ENCODE peak calls at places on chromosomes 1 and 21, in nine cellular contexts. L is WTC11; H is RWPE1; N is brain microvascular endothelial cell; F is HCT116; B is stimulated activated CD4-positive, alpha-beta T cell treated with anti-CD3 and anti-CD28 coated beads, TNF-alpha, amount 100 ng/mL, for 4 hours; C is iris pigment epithelial cell; Y is stimulated activated CD8-positive, alpha-beta memory T cell treated with anti-CD3 and anti-CD28 coated beads, Interleukin-15, amount 100 ng/mL, for 1 hour; D is NCI-H748 treated with DMSO at 0.1 percent for 48 hours. W is an unnamed sample.

GRCh38 chr1:110200666-110201065 is 9.4 kb upstream of the KCNC4 start:
- DNase-seq in L (no peak), H (no peak), N (no peak), F (no peak), B (no peak), C (peak), Y (no peak), D (no peak), W (no peak)

GRCh38 chr1:216888721-216889120 is 165.5 kb upstream of the ESRRG start:
- DNase-seq in L (no peak), H (no peak), N (no peak), F (no peak), B (no peak), C (no peak), Y (no peak), D (no peak), W (no peak)

GRCh38 chr1:203117611-203118575 is 9.6 kb upstream of the ADORA1 start:
- DNase-seq in L (peak), H (peak), N (peak), F (peak), B (no peak), C (peak), Y (no peak), D (peak), W (peak)

GRCh38 chr21:45570071-45570470 is 27.8 kb upstream of the SLC19A1 start:
- DNase-seq in L (no peak), H (no peak), N (no peak), F (no peak), B (no peak), C (no peak), Y (no peak), D (no peak), W (no peak)

GRCh38 chr1:40384413-40384762 is 10.9 kb downstream of the SMAP2 start:
- DNase-seq in L (no peak), H (no peak), N (no peak), F (no peak), B (no peak), C (no peak), Y (no peak), D (no peak), W (no peak)

GRCh38 chr1:211639500-211640361 is 35.7 kb downstream of the NEK2 start:
- DNase-seq in L (no peak), H (no peak), N (peak), F (no peak), B (no peak), C (peak), Y (no peak), D (no peak), W (no peak)

GRCh38 chr1:47931395-47931794 is 65.8 kb downstream of the TRABD2B start:
- DNase-seq in L (peak), H (no peak), N (no peak), F (peak), B (no peak), C (no peak), Y (no peak), D (no peak), W (no peak)

GRCh38 chr1:223845810-223846667 is at the start of gene TP53BP2:
- DNase-seq in L (peak), H (peak), N (peak), F (peak), B (peak), C (peak), Y (peak), D (peak), W (peak)

GRCh38 chr1:205270764-205271163 is 43.0 kb downstream of the TMCC2 start:
- DNase-seq in L (no peak), H (peak), N (peak), F (peak), B (no peak), C (peak), Y (no peak), D (peak), W (no peak)

GRCh38 chr1:65703853-65704252 is 88.8 kb upstream of the PDE4B start:
- DNase-seq in L (no peak), H (no peak), N (no peak), F (no peak), B (no peak), C (no peak), Y (no peak), D (no peak), W (no peak)

GRCh38 chr1:229619614-229620013 is 6.3 kb downstream of the TAF5L start:
- DNase-seq in L (no peak), H (no peak), N (no peak), F (no peak), B (no peak), C (no peak), Y (no peak), D (no peak), W (no peak)

GRCh38 chr1:221069178-221069903 is 190.1 kb downstream of the HLX start:
- DNase-seq in L (no peak), H (no peak), N (no peak), F (no peak), B (no peak), C (no peak), Y (no peak), D (no peak), W (no peak)

GRCh38 chr1:203813581-203814341 is 18.3 kb downstream of the ZBED6 start:
- DNase-seq in L (no peak), H (no peak), N (no peak), F (no peak), B (no peak), C (no peak), Y (no peak), D (no peak), W (no peak)

GRCh38 chr21:23292292-23292691 is 2294.1 kb downstream of the NCAM2 start:
- DNase-seq in L (no peak), H (no peak), N (no peak), F (no peak), B (no peak), C (no peak), Y (no peak), D (no peak), W (no peak)

GRCh38 chr1:170732262-170732595 is 68.3 kb downstream of the PRRX1 start:
- DNase-seq in L (no peak), H (no peak), N (peak), F (no peak), B (no peak), C (peak), Y (no peak), D (no peak), W (no peak)

GRCh38 chr1:9061949-9062555 is 7.4 kb downstream of the SLC2A5 start:
- DNase-seq in L (no peak), H (no peak), N (peak), F (no peak), B (no peak), C (no peak), Y (no peak), D (no peak), W (no peak)

GRCh38 chr1:202281316-202282016 is 60.3 kb downstream of the UBE2T start:
- DNase-seq in L (no peak), H (no peak), N (peak), F (no peak), B (no peak), C (peak), Y (no peak), D (no peak), W (no peak)